ENCODE peak calls at places on chromosomes 16 and 17, in six cellular contexts. C is AG09319; P is astrocyte of the cerebellum; A is GM12865; Q is activated CD8-positive, alpha-beta T cell treated with anti-CD3 and anti-CD28 coated beads for 36 hours; D is lower leg skin. V is an unnamed sample.

GRCh38 chr17:68294196-68294555 is 2.9 kb downstream of the ARSG start:
- DNase-seq in C (no peak), P (no peak), A (peak; percentile 16), Q (no peak), D (no peak), V (no peak)

GRCh38 chr17:7859028-7859427 is 1.2 kb downstream of the CYB5D1 start:
- DNase-seq in C (no peak), P (no peak), A (no peak), Q (no peak), D (peak; percentile 48), V (no peak)

GRCh38 chr17:9684955-9685621 is 39.8 kb downstream of the USP43 start:
- DNase-seq in C (no peak), P (no peak), A (no peak), Q (no peak), D (no peak), V (no peak)

GRCh38 chr16:24700549-24701392 is 28.7 kb upstream of the TNRC6A start:
- DNase-seq in C (peak; percentile 94), P (peak; percentile 98), A (peak; percentile 22), Q (no peak), D (peak; percentile 89), V (peak; percentile 94)

GRCh38 chr16:47886631-47887415 is 269.0 kb downstream of the ABCC12 start:
- DNase-seq in C (no peak), P (no peak), A (no peak), Q (no peak), D (no peak), V (no peak)

GRCh38 chr16:90019543-90020259 is 445 bp upstream of the DBNDD1 start:
- DNase-seq in C (no peak), P (peak; percentile 55), A (peak; percentile 45), Q (peak; percentile 35), D (no peak), V (no peak)

GRCh38 chr17:17028059-17028877 is 14.0 kb upstream of the MPRIP start:
- DNase-seq in C (no peak), P (no peak), A (no peak), Q (no peak), D (peak; percentile 94), V (no peak)

GRCh38 chr16:67846063-67846319 is 742 bp upstream of the NUTF2 start:
- DNase-seq in C (no peak), P (no peak), A (no peak), Q (no peak), D (no peak), V (no peak)

GRCh38 chr17:55454906-55455474 is 33.4 kb upstream of the MMD start:
- DNase-seq in C (peak; percentile 56), P (peak; percentile 45), A (no peak), Q (no peak), D (no peak), V (peak; percentile 75)

GRCh38 chr17:63917646-63918045 is 993 bp downstream of the GH1 start:
- DNase-seq in C (no peak), P (no peak), A (no peak), Q (no peak), D (no peak), V (no peak)

GRCh38 chr17:63639125-63639524 is 16.9 kb downstream of the MAP3K3 start:
- DNase-seq in C (no peak), P (no peak), A (no peak), Q (no peak), D (no peak), V (no peak)

GRCh38 chr17:75819723-75820410 is 24.3 kb downstream of the UNC13D start:
- DNase-seq in C (no peak), P (no peak), A (no peak), Q (no peak), D (no peak), V (no peak)
- TF ChIP-seq CTCF in C (no peak), P (no peak), A (no peak), Q (no peak), D (no peak), V (no peak)

DNA sequence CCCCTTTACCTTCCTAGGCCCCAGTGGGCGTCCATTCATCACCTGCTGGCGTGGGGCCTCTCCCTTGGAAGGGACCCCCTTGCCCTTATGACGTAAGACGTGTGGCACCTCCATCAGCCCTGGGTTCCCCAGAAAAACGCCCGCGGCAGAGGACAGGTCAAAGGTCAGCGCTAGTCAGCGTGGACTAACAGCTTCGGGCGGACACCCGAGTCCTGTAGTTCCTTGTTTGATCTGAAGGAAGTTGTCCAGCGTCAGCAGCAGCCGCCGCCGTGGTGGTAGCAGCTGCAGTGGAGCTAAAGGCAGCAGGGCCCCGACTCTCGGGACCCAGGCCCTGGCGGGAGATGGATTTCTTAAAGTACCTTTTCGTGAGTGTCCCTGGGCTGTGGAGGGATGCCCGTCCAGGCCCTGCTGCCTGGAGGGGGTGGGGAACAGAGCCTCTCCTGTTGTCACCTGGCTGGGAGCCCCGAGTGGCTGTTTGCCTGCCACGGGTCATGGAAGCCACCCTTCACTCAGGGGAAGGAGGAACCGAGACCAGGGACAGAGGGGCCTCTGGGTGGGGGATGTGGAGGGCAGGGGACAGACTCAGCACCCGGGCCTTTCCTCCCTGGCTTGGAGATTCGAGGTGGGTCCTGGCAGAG is 123.6 kb downstream of the OR1D5 start:
- DNase-seq in C (no peak), P (no peak), A (no peak), Q (no peak), D (no peak), V (no peak)
- TF ChIP-seq CTCF in C (no peak), P (no peak), A (no peak), Q (no peak), D (no peak), V (no peak)

GRCh38 chr16:30127994-30128393 is 5.0 kb upstream of the MAPK3 start:
- DNase-seq in C (no peak), P (no peak), A (no peak), Q (no peak), D (no peak), V (no peak)

GRCh38 chr16:30120340-30121105 is 2.5 kb downstream of the MAPK3 start:
- DNase-seq in C (no peak), P (no peak), A (no peak), Q (no peak), D (no peak), V (no peak)

GRCh38 chr16:30121741-30122620 is 1.0 kb downstream of the MAPK3 start:
- DNase-seq in C (no peak), P (no peak), A (no peak), Q (no peak), D (no peak), V (no peak)

GRCh38 chr16:30122621-30123160 is 329 bp downstream of the MAPK3 start:
- DNase-seq in C (no peak), P (no peak), A (no peak), Q (peak; percentile 44), D (no peak), V (no peak)

GRCh38 chr16:30124985-30125379 is 2.0 kb upstream of the MAPK3 start:
- DNase-seq in C (no peak), P (no peak), A (no peak), Q (no peak), D (no peak), V (no peak)
- TF ChIP-seq CTCF in C (no peak), P (no peak), A (no peak), Q (no peak), D (no peak), V (no peak)

GRCh38 chr16:77860944-77861343 is 72.6 kb downstream of the VAT1L start:
- DNase-seq in C (no peak), P (no peak), A (no peak), Q (no peak), D (no peak), V (no peak)
- TF ChIP-seq CTCF in C (no peak), P (no peak), A (no peak), Q (no peak), D (no peak), V (no peak)

GRCh38 chr16:49890876-49891275 is 35.0 kb upstream of the ZNF423 start:
- DNase-seq in C (no peak), P (no peak), A (peak; percentile 44), Q (peak; percentile 41), D (no peak), V (no peak)
- TF ChIP-seq CTCF in C (peak; percentile 3), P (peak; percentile 40), A (peak; percentile 32), Q (no peak), D (no peak), V (peak; percentile 26)

GRCh38 chr17:5027299-5027698 is 7.9 kb downstream of the SLC52A1 start:
- DNase-seq in C (no peak), P (no peak), A (no peak), Q (no peak), D (no peak), V (no peak)

GRCh38 chr17:5022171-5022711 is 13.0 kb downstream of the SLC52A1 start:
- DNase-seq in C (no peak), P (no peak), A (no peak), Q (no peak), D (no peak), V (no peak)

GRCh38 chr17:5027921-5028320 is 7.3 kb downstream of the SLC52A1 start:
- DNase-seq in C (no peak), P (no peak), A (no peak), Q (no peak), D (no peak), V (no peak)

GRCh38 chr17:5023588-5024147 is 11.6 kb downstream of the SLC52A1 start:
- DNase-seq in C (no peak), P (no peak), A (no peak), Q (no peak), D (no peak), V (no peak)

DNA sequence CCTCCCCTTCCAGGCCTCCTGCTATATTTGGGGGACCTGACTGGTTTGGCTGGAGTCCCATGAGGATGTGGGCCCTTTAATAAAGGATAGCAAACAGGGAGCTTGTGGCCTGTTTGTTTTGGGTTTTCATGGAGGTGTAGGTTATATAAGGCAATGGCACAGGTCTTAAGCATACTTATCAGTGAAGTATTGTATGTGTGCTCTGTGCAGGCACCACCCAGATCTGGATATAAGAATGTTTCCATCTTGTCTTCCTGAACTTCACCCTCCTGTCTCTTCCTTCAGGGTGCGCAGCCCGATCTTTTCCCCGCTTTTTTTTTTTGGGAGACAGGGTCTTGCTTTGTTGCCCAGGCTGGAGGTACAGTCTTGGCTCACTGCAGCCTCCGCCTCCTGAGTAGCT is 10.6 kb downstream of the SLC52A1 start:
- DNase-seq in C (no peak), P (no peak), A (no peak), Q (no peak), D (no peak), V (no peak)
- TF ChIP-seq CTCF in C (no peak), P (no peak), A (no peak), Q (no peak), D (no peak), V (no peak)

V was measured in AG04449.